ENCODE peak calls at places on chromosomes 3 and 15, in six cellular contexts. H is H9, O is IMR-90, B is H1, Q is neuronal stem cell, I is mesendoderm. D is an unnamed sample.

GRCh38 chr3:37991109-37991508 is 523 bp downstream of the VILL start:
- DNase-seq in Q (no peak), O (no peak), H (no peak), I (no peak), B (no peak), D (no peak)

GRCh38 chr15:33211409-33211808 is 16.9 kb upstream of the FMN1 start:
- DNase-seq in Q (no peak), H (no peak), I (no peak), B (no peak), O (no peak), D (peak; percentile 5)

GRCh38 chr3:159150176-159150575 is 348.3 kb downstream of the MFSD1 start:
- DNase-seq in B (no peak), O (no peak), Q (no peak), I (peak; percentile 18), H (no peak), D (no peak)

GRCh38 chr3:171874251-171874679 is 31.1 kb downstream of the TMEM212 start:
- DNase-seq in Q (no peak), I (peak; percentile 78), B (peak; percentile 23), O (peak; percentile 99), H (no peak), D (peak; percentile 99)

GRCh38 chr15:73375755-73376305 is 7.1 kb upstream of the HCN4 start:
- DNase-seq in I (peak; percentile 44), H (no peak), O (no peak), B (no peak), Q (no peak), D (no peak)

GRCh38 chr15:69610264-69610663 is 157.6 kb downstream of the RPLP1 start:
- DNase-seq in Q (no peak), B (no peak), O (no peak), H (no peak), I (no peak), D (peak; percentile 22)

GRCh38 chr3:128753715-128754114 is 27.7 kb downstream of the RAB7A start:
- DNase-seq in B (no peak), Q (no peak), H (no peak), O (no peak), I (no peak), D (no peak)

GRCh38 chr3:111609700-111610099 is 14.6 kb upstream of the ZBED2 start:
- DNase-seq in B (no peak), H (no peak), O (no peak), I (no peak), Q (no peak), D (no peak)

GRCh38 chr3:52934626-52935530 is 37.5 kb upstream of the STIMATE start:
- DNase-seq in B (peak; percentile 1), I (peak; percentile 66), H (peak; percentile 45), O (peak; percentile 64), Q (peak; percentile 14), D (peak; percentile 66)

GRCh38 chr3:129824926-129825541 is 68.5 kb downstream of the TMCC1 start:
- DNase-seq in I (peak; percentile 86), H (peak; percentile 47), O (peak; percentile 58), Q (peak; percentile 58), B (no peak), D (peak; percentile 61)

GRCh38 chr3:195909645-195910498 is 1.5 kb upstream of the TNK2 start:
- DNase-seq in B (no peak), Q (peak; percentile 72), I (peak; percentile 92), H (peak; percentile 85), O (peak; percentile 61), D (peak; percentile 81)

DNA sequence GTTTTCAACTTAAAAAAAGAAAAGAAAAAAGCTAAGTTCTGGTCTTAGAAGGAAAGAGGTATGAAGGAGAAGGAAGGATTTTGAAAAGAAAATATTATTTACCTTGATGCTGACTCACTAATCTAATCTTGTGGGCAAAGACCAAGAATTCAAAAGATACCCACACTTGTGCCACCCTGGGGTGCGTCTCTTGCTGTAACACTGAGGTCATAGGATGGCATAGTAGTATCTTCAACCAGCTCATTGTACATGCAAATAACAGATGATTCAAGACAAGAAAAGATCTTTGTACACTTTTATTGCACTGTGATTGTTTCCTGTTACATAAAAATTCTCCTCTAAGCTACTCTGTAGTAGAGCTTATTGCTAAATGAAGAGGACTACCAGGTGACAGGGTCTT is 17.3 kb downstream of the PLS1 start:
- DNase-seq in B (no peak), H (no peak), O (no peak), Q (no peak), I (no peak), D (no peak)
- H3K4ac ChIP-seq in B (no peak overlapping the region), H (no peak overlapping the region), O (no peak overlapping the region), Q (no peak overlapping the region), I (no peak overlapping the region), D (no peak overlapping the region)

GRCh38 chr3:134311693-134312071 is 61.0 kb upstream of the RYK start:
- DNase-seq in I (no peak), B (no peak), O (no peak), Q (no peak), H (peak; percentile 22), D (no peak)

GRCh38 chr3:134312873-134313838 is 61.1 kb downstream of the AMOTL2 start:
- DNase-seq in Q (peak; percentile 68), B (no peak), H (peak; percentile 88), O (peak; percentile 76), I (peak; percentile 92), D (peak; percentile 72)

GRCh38 chr3:134311265-134311664 is 60.6 kb upstream of the RYK start:
- DNase-seq in Q (no peak), H (no peak), B (no peak), I (no peak), O (peak; percentile 77), D (no peak)

GRCh38 chr3:134313839-134314587 is 60.2 kb downstream of the AMOTL2 start:
- DNase-seq in I (peak; percentile 72), B (no peak), H (peak; percentile 25), Q (no peak), O (no peak), D (no peak)

GRCh38 chr3:134312072-134312872 is 61.6 kb upstream of the RYK start:
- DNase-seq in B (no peak), Q (no peak), H (peak; percentile 64), O (no peak), I (peak; percentile 85), D (no peak)
- H3K79me1 ChIP-seq in B (no peaks in the 10 kb centered on the region), Q (no peaks in the 10 kb centered on the region), H (no peaks in the 10 kb centered on the region), O (peaks cover 61% of the 10 kb centered on the region), I (no peaks in the 10 kb centered on the region), D (no peaks in the 10 kb centered on the region)

DNA sequence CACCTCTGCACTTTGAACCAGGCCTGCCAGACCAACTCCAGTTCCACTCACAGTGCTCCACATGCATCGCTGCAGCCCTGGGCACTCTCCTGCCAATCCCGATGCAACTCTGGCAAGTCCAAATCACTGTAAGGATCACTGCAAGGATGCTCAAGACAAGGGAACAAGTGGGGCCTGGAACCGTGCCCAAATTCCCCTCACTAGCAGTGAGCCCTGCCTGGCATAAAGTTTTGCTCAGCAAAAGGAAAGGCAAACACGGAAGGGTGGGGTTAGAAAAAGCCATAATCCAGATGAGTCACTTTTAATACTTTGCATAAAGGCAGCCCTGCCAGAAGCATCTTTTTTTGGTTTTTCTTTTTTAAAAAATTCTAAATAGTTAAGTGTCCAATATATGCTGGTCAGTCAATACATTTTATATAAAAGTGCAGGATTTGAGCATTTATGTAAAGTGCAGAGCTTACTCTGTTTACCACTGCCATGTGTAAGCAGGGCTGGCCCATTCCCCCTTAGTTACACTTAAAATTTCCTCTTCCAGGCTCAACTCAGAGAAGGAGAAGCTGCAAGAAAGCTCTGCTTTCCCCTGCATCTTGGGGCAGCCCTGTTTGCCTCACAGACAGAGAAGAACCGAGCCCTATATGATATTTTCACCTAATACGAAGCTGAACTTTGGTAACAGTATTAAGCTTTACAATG is 102.2 kb downstream of the CD47 start:
- DNase-seq in O (peak; percentile 47), I (no peak), B (no peak), Q (no peak), H (no peak), D (peak; percentile 62)
- H3K4ac ChIP-seq in O (peak overlapping the region; percentile 17), I (no peak overlapping the region), B (no peak overlapping the region), Q (no peak overlapping the region), H (no peak overlapping the region), D (no peak overlapping the region)

DNA sequence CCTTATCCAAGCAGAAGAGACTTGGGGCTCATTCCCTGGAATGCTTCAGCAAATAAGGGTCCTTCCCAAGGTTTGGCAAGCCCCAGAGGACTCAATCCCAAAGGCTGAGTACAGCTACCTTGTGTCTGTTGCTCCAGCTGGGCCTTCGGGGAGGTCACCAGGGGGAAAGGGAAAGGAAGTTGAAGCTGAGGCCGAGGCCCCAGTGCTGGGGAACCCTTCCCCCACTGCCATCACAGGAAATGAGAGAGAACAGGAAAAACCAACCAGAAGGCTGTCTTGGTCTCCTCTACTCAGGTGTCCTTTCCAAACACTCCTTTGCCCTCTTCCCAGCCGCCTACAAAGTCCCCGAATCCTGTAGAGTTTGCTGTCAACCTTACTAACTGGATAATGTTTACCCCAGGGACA is 5.7 kb downstream of the CSRNP1 start:
- DNase-seq in Q (no peak), I (peak; percentile 77), B (no peak), H (no peak), O (peak; percentile 55), D (no peak)
- H3K79me1 ChIP-seq in Q (peaks cover 12% of the 10 kb centered on the region), I (peaks cover 33% of the 10 kb centered on the region), B (peaks cover 18% of the 10 kb centered on the region), H (no peaks in the 10 kb centered on the region), O (peaks cover 88% of the 10 kb centered on the region), D (peaks cover 15% of the 10 kb centered on the region)

GRCh38 chr15:64045774-64046346 is 425 bp downstream of the DAPK2 start:
- DNase-seq in H (peak; percentile 46), B (no peak), O (no peak), I (no peak), Q (peak; percentile 8), D (no peak)
- H3K4ac ChIP-seq in H (no peak overlapping the region), B (no peak overlapping the region), O (no peak overlapping the region), I (no peak overlapping the region), Q (no peak overlapping the region), D (no peak overlapping the region)

DNA sequence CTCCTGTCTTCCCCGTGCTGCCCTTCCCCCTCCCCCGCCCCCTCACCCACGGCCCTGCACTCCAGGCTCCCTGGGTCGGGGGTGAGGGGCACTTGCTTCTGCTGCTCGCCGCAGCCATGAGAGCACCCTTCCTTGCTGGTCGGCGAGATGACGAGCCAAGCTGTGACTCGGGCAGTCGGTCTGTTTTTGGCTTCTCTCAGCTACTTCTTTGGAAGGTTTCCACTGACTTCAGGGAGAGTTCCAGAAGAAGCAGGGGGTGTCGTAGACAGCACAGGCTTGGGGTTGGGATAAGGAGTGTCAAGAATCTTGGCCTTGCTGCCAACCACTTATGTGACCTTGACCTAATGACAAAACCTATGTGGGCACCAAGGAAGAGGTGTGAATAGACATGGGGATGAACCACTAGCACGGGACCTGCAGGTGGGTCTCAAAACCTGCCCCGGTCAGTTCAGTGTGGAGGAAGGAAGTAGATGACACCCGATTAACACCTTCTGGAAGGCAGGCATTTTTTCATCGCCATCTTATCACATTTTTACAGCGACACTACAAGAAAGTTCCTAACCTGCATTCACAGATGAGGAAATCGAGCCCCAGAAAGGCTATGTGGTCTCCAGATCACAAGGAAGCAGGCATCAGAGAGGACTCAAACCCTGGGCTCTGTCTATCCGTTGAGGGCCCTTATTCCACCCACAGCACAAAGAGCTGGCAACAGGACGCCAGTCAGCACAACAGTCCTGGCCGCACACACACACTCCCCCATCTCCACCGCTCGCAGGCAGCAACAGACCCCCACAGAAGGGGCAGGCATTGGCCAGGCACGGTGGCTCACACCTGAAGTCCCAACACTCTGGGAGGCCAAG is 120.9 kb downstream of the LIPC start:
- DNase-seq in B (no peak), H (no peak), I (no peak), O (peak; percentile 18), Q (no peak), D (no peak)
- H3K79me1 ChIP-seq in B (no peaks in the 10 kb centered on the region), H (no peaks in the 10 kb centered on the region), I (no peaks in the 10 kb centered on the region), O (no peaks in the 10 kb centered on the region), Q (no peaks in the 10 kb centered on the region), D (no peaks in the 10 kb centered on the region)

GRCh38 chr3:88059380-88060160 is 515 bp downstream of the ZNF654 start:
- DNase-seq in O (no peak), Q (peak; percentile 3), H (no peak), B (no peak), I (peak; percentile 54), D (peak; percentile 25)
- H3K4ac ChIP-seq in O (peak overlapping the region; percentile 49), Q (no peak overlapping the region), H (no peak overlapping the region), B (no peak overlapping the region), I (no peak overlapping the region), D (peak overlapping the region; percentile 37)

D was measured in mesenchymal stem cell.